ENCODE peak calls at places on chromosome 18, in five cellular contexts. One of them, this sample, is unnamed.

GRCh38 chr18:21826196-21826595 is 85.6 kb downstream of the MIB1 start:
- DNase-seq in sigmoid colon: no peak
- DNase-seq in psoas muscle: no peak
- DNase-seq in cardiac fibroblast: peak; percentile 80
- DNase-seq in adrenal gland: no peak
- DNase-seq in this sample: peak; percentile 69

GRCh38 chr18:21391074-21391673 is 149.1 kb downstream of the GREB1L start:
- DNase-seq in sigmoid colon: no peak
- DNase-seq in psoas muscle: no peak
- DNase-seq in cardiac fibroblast: peak; percentile 86
- DNase-seq in adrenal gland: no peak
- DNase-seq in this sample: peak; percentile 21

GRCh38 chr18:75317723-75318122 is 107.1 kb downstream of the TSHZ1 start:
- DNase-seq in sigmoid colon: no peak
- DNase-seq in psoas muscle: no peak
- DNase-seq in cardiac fibroblast: no peak
- DNase-seq in adrenal gland: no peak
- DNase-seq in this sample: no peak

GRCh38 chr18:1177232-1177631 is 272.6 kb downstream of the ADCYAP1 start:
- DNase-seq in sigmoid colon: no peak
- DNase-seq in psoas muscle: no peak
- DNase-seq in cardiac fibroblast: no peak
- DNase-seq in adrenal gland: no peak
- DNase-seq in this sample: no peak

GRCh38 chr18:5556317-5556974 is 12.6 kb upstream of the EPB41L3 start:
- DNase-seq in sigmoid colon: no peak
- DNase-seq in psoas muscle: peak; percentile 49
- DNase-seq in cardiac fibroblast: peak; percentile 62
- DNase-seq in adrenal gland: peak; percentile 84
- DNase-seq in this sample: peak; percentile 69

GRCh38 chr18:37539236-37539635 is 26.4 kb downstream of the CELF4 start:
- DNase-seq in sigmoid colon: no peak
- DNase-seq in psoas muscle: no peak
- DNase-seq in cardiac fibroblast: no peak
- DNase-seq in adrenal gland: no peak
- DNase-seq in this sample: no peak

GRCh38 chr18:65214456-65214855 is 536.4 kb upstream of the CDH7 start:
- DNase-seq in sigmoid colon: no peak
- DNase-seq in psoas muscle: no peak
- DNase-seq in cardiac fibroblast: no peak
- DNase-seq in adrenal gland: no peak
- DNase-seq in this sample: no peak

GRCh38 chr18:29147944-29148343 is 971.0 kb upstream of the CDH2 start:
- DNase-seq in sigmoid colon: no peak
- DNase-seq in psoas muscle: no peak
- DNase-seq in cardiac fibroblast: peak; percentile 80
- DNase-seq in adrenal gland: peak; percentile 10
- DNase-seq in this sample: peak; percentile 74

GRCh38 chr18:7754258-7754657 is 187.1 kb downstream of the PTPRM start:
- DNase-seq in sigmoid colon: no peak
- DNase-seq in psoas muscle: no peak
- DNase-seq in cardiac fibroblast: no peak
- DNase-seq in adrenal gland: no peak
- DNase-seq in this sample: no peak

GRCh38 chr18:61635901-61636528 is 256.8 kb downstream of the RNF152 start:
- DNase-seq in sigmoid colon: peak; percentile 68
- DNase-seq in psoas muscle: no peak
- DNase-seq in cardiac fibroblast: peak; percentile 80
- DNase-seq in adrenal gland: peak; percentile 45
- DNase-seq in this sample: peak; percentile 80

GRCh38 chr18:49160075-49160930 is 209.5 kb upstream of the SMAD7 start:
- DNase-seq in sigmoid colon: no peak
- DNase-seq in psoas muscle: no peak
- DNase-seq in cardiac fibroblast: no peak
- DNase-seq in adrenal gland: no peak
- DNase-seq in this sample: peak; percentile 63
- TF ChIP-seq CTCF in sigmoid colon: no peak
- TF ChIP-seq CTCF in psoas muscle: no peak
- TF ChIP-seq CTCF in cardiac fibroblast: no peak
- TF ChIP-seq CTCF in adrenal gland: no peak
- TF ChIP-seq CTCF in this sample: no peak

GRCh38 chr18:26656401-26656943 is 108.1 kb upstream of the KCTD1 start:
- DNase-seq in sigmoid colon: no peak
- DNase-seq in psoas muscle: peak; percentile 15
- DNase-seq in cardiac fibroblast: no peak
- DNase-seq in adrenal gland: peak; percentile 16
- DNase-seq in this sample: no peak

GRCh38 chr18:26657618-26658581 is 109.5 kb upstream of the KCTD1 start:
- DNase-seq in sigmoid colon: no peak
- DNase-seq in psoas muscle: no peak
- DNase-seq in cardiac fibroblast: no peak
- DNase-seq in adrenal gland: no peak
- DNase-seq in this sample: no peak

GRCh38 chr18:26655614-26656400 is 107.5 kb upstream of the KCTD1 start:
- DNase-seq in sigmoid colon: peak; percentile 79
- DNase-seq in psoas muscle: peak; percentile 48
- DNase-seq in cardiac fibroblast: peak; percentile 49
- DNase-seq in adrenal gland: peak; percentile 71
- DNase-seq in this sample: peak; percentile 52

GRCh38 chr18:26655010-26655613 is 106.8 kb upstream of the KCTD1 start:
- DNase-seq in sigmoid colon: no peak
- DNase-seq in psoas muscle: no peak
- DNase-seq in cardiac fibroblast: peak; percentile 10
- DNase-seq in adrenal gland: no peak
- DNase-seq in this sample: peak; percentile 47

GRCh38 chr18:26656944-26657536 is 108.7 kb upstream of the KCTD1 start:
- DNase-seq in sigmoid colon: peak; percentile 84
- DNase-seq in psoas muscle: peak; percentile 75
- DNase-seq in cardiac fibroblast: peak; percentile 65
- DNase-seq in adrenal gland: peak; percentile 86
- DNase-seq in this sample: peak; percentile 70
- H3K4me3 ChIP-seq in sigmoid colon: peak overlapping the region; percentile 92
- H3K4me3 ChIP-seq in psoas muscle: peak overlapping the region; percentile 76
- H3K4me3 ChIP-seq in cardiac fibroblast: peak overlapping the region; percentile 61
- H3K4me3 ChIP-seq in adrenal gland: peak overlapping the region; percentile 68
- H3K4me3 ChIP-seq in this sample: peak overlapping the region; percentile 57

GRCh38 chr18:36296591-36297418 is 708 bp upstream of the FHOD3 start:
- DNase-seq in sigmoid colon: peak; percentile 78
- DNase-seq in psoas muscle: peak; percentile 66
- DNase-seq in cardiac fibroblast: peak; percentile 83
- DNase-seq in adrenal gland: peak; percentile 81
- DNase-seq in this sample: peak; percentile 79
- TF ChIP-seq CTCF in sigmoid colon: peak; percentile 18
- TF ChIP-seq CTCF in psoas muscle: peak; percentile 20
- TF ChIP-seq CTCF in cardiac fibroblast: peak; percentile 56
- TF ChIP-seq CTCF in adrenal gland: peak; percentile 46
- TF ChIP-seq CTCF in this sample: peak; percentile 70

DNA sequence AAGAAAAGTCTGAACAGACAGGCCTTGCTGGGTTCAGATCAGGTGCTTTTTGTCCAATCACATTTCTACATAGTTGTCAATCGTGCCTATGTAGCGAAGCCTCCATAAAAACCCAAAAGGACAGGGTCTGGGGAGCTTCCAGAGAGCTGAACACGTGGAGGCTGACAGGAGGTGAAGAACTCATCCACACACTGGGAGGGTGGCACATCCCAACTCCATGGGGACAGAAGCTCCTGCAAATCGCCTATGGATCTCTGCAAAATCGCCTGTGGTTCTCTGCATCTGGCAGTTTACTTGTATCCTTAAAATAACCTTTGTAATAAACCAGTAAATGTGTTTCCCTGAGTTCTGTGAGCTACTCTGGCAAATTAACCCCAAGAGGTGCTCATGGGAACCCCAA is 12.4 kb downstream of the ALPK2 start:
- DNase-seq in sigmoid colon: no peak
- DNase-seq in psoas muscle: no peak
- DNase-seq in cardiac fibroblast: no peak
- DNase-seq in adrenal gland: no peak
- DNase-seq in this sample: no peak
- H3K4me3 ChIP-seq in sigmoid colon: no peak overlapping the region
- H3K4me3 ChIP-seq in psoas muscle: no peak overlapping the region
- H3K4me3 ChIP-seq in cardiac fibroblast: no peak overlapping the region
- H3K4me3 ChIP-seq in adrenal gland: no peak overlapping the region
- H3K4me3 ChIP-seq in this sample: no peak overlapping the region

DNA sequence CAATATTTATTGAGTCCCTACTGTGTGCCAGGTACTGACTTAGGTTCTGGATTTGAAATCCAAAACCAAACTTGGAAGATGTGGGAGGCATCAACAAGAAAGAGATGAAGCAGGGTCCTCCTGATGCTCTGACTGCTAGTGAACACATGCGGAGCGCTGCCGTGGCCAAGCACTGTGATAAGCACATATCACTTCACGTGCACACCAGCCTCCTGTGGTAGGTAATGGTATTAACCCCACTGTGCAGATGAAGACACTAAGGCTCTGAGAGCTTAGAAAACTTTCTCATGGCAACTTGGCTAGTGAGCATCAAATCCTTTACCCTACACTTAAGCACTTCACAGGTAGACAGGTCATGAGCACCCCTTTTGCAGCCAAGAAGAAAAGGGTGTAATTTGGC is 216.1 kb downstream of the HAUS1 start:
- DNase-seq in sigmoid colon: no peak
- DNase-seq in psoas muscle: no peak
- DNase-seq in cardiac fibroblast: no peak
- DNase-seq in adrenal gland: no peak
- DNase-seq in this sample: no peak
- TF ChIP-seq CTCF in sigmoid colon: no peak
- TF ChIP-seq CTCF in psoas muscle: peak; percentile 7
- TF ChIP-seq CTCF in cardiac fibroblast: peak; percentile 5
- TF ChIP-seq CTCF in adrenal gland: no peak
- TF ChIP-seq CTCF in this sample: peak; percentile 23

This sample was measured in choroid plexus epithelial cell.